ENCODE peak calls at places on chromosomes 2 and 18, in six cellular contexts. One of them, this sample, is unnamed.

GRCh38 chr2:128644745-128645256 is 326.1 kb upstream of the HS6ST1 start:
- DNase-seq in fibroblast of the aortic adventitia: no peak
- DNase-seq in uterus: no peak
- DNase-seq in OCI-LY7: no peak
- DNase-seq in nephron progenitor cell: no peak
- DNase-seq in heart right ventricle: no peak
- DNase-seq in this sample: no peak

GRCh38 chr2:124875627-124876244 is 850.6 kb downstream of the CNTNAP5 start:
- DNase-seq in OCI-LY7: no peak
- DNase-seq in fibroblast of the aortic adventitia: no peak
- DNase-seq in nephron progenitor cell: no peak
- DNase-seq in uterus: no peak
- DNase-seq in heart right ventricle: no peak
- DNase-seq in this sample: peak; percentile 60

GRCh38 chr2:82023710-82024109 is 1719.2 kb upstream of the LRRTM1 start:
- DNase-seq in nephron progenitor cell: peak; percentile 21
- DNase-seq in OCI-LY7: no peak
- DNase-seq in heart right ventricle: no peak
- DNase-seq in fibroblast of the aortic adventitia: no peak
- DNase-seq in uterus: no peak
- DNase-seq in this sample: no peak

GRCh38 chr2:178530625-178531142 is 50.4 kb downstream of the PLEKHA3 start:
- DNase-seq in uterus: no peak
- DNase-seq in nephron progenitor cell: no peak
- DNase-seq in fibroblast of the aortic adventitia: no peak
- DNase-seq in OCI-LY7: no peak
- DNase-seq in heart right ventricle: no peak
- DNase-seq in this sample: peak; percentile 34

GRCh38 chr2:119389615-119390306 is 23.0 kb downstream of the DBI start:
- DNase-seq in uterus: no peak
- DNase-seq in fibroblast of the aortic adventitia: peak; percentile 73
- DNase-seq in OCI-LY7: no peak
- DNase-seq in heart right ventricle: peak; percentile 41
- DNase-seq in nephron progenitor cell: no peak
- DNase-seq in this sample: peak; percentile 75

GRCh38 chr2:172878260-172878659 is 142.6 kb downstream of the RAPGEF4 start:
- DNase-seq in nephron progenitor cell: no peak
- DNase-seq in fibroblast of the aortic adventitia: peak; percentile 31
- DNase-seq in OCI-LY7: no peak
- DNase-seq in heart right ventricle: no peak
- DNase-seq in uterus: no peak
- DNase-seq in this sample: no peak

GRCh38 chr2:45288532-45288931 is 279.3 kb upstream of the SIX2 start:
- DNase-seq in uterus: no peak
- DNase-seq in OCI-LY7: no peak
- DNase-seq in fibroblast of the aortic adventitia: no peak
- DNase-seq in nephron progenitor cell: no peak
- DNase-seq in heart right ventricle: no peak
- DNase-seq in this sample: no peak

GRCh38 chr2:138121769-138122661 is 157.7 kb downstream of the HNMT start:
- DNase-seq in nephron progenitor cell: no peak
- DNase-seq in OCI-LY7: no peak
- DNase-seq in fibroblast of the aortic adventitia: no peak
- DNase-seq in uterus: no peak
- DNase-seq in heart right ventricle: no peak
- DNase-seq in this sample: peak; percentile 41

GRCh38 chr2:159939946-159940345 is 122.5 kb downstream of the PLA2R1 start:
- DNase-seq in heart right ventricle: no peak
- DNase-seq in nephron progenitor cell: no peak
- DNase-seq in fibroblast of the aortic adventitia: no peak
- DNase-seq in OCI-LY7: peak; percentile 19
- DNase-seq in uterus: no peak
- DNase-seq in this sample: peak; percentile 32

GRCh38 chr18:3525870-3526420 is 76.0 kb downstream of the TGIF1 start:
- DNase-seq in uterus: no peak
- DNase-seq in OCI-LY7: no peak
- DNase-seq in fibroblast of the aortic adventitia: no peak
- DNase-seq in nephron progenitor cell: no peak
- DNase-seq in heart right ventricle: no peak
- DNase-seq in this sample: no peak

GRCh38 chr18:23857756-23858155 is 156.8 kb upstream of the TTC39C start:
- DNase-seq in OCI-LY7: no peak
- DNase-seq in uterus: no peak
- DNase-seq in heart right ventricle: no peak
- DNase-seq in nephron progenitor cell: no peak
- DNase-seq in fibroblast of the aortic adventitia: no peak
- DNase-seq in this sample: peak; percentile 94

GRCh38 chr2:69946351-69947077 is 14.9 kb downstream of the ASPRV1 start:
- DNase-seq in nephron progenitor cell: no peak
- DNase-seq in fibroblast of the aortic adventitia: peak; percentile 29
- DNase-seq in uterus: no peak
- DNase-seq in heart right ventricle: no peak
- DNase-seq in OCI-LY7: peak; percentile 44
- DNase-seq in this sample: peak; percentile 76

GRCh38 chr2:194559964-194560363 is 1097.1 kb upstream of the SLC39A10 start:
- DNase-seq in uterus: no peak
- DNase-seq in fibroblast of the aortic adventitia: no peak
- DNase-seq in nephron progenitor cell: no peak
- DNase-seq in heart right ventricle: no peak
- DNase-seq in OCI-LY7: no peak
- DNase-seq in this sample: no peak
- TF ChIP-seq CTCF in uterus: no peak
- TF ChIP-seq CTCF in fibroblast of the aortic adventitia: no peak
- TF ChIP-seq CTCF in nephron progenitor cell: no peak
- TF ChIP-seq CTCF in heart right ventricle: no peak
- TF ChIP-seq CTCF in OCI-LY7: peak; percentile 17
- TF ChIP-seq CTCF in this sample: no peak

DNA sequence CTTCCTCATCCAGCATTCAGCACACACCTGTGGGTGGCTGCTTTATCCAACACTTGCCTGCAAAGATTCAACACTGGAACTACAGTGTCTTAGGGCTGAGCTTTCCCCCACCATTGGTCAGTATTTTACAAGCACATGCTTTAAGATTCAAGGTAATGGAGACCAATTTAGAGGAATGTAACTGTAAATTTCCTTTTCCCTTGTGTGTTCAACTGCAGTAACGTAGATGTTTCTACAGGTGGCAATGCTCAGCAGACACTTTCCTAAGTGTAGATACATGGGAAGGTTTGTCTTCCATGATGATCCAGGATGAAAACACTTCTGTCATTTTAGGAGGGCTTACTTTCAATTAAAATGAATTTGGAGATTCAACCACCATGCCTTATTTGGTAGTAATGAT is 143.6 kb upstream of the PXDN start:
- DNase-seq in uterus: no peak
- DNase-seq in OCI-LY7: no peak
- DNase-seq in nephron progenitor cell: no peak
- DNase-seq in fibroblast of the aortic adventitia: no peak
- DNase-seq in heart right ventricle: no peak
- DNase-seq in this sample: peak; percentile 39
- TF ChIP-seq CTCF in uterus: no peak
- TF ChIP-seq CTCF in OCI-LY7: peak; percentile 45
- TF ChIP-seq CTCF in nephron progenitor cell: peak; percentile 40
- TF ChIP-seq CTCF in fibroblast of the aortic adventitia: peak; percentile 11
- TF ChIP-seq CTCF in heart right ventricle: no peak
- TF ChIP-seq CTCF in this sample: peak; percentile 56

DNA sequence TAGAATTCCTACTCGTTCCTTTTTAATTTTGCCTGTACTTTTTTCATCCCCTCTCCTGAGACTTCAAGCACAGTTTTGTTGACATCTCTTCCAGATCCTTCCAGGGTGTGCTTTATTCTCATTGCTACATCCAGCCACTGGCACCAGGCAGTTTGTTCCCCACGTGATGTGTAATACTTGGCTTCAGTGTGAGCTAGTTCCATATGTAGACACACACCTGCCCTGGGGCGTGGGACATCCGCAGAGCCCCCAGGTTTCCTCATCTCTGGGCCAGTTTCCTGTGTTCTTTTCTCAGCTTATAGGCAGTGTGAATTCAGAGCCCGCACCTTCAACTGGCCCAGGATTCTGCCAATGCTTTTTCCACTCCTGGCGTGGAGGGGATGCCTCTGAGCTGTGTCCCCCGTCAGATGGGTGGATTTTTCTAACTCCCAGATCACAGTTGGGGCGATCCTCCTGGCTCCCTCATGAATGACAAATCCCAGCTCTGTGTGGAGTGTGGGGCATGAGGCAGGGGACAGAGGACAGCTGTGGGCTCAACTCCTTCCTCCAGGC is 46.6 kb downstream of the DIPK1C start:
- DNase-seq in fibroblast of the aortic adventitia: no peak
- DNase-seq in uterus: no peak
- DNase-seq in OCI-LY7: no peak
- DNase-seq in nephron progenitor cell: no peak
- DNase-seq in heart right ventricle: no peak
- DNase-seq in this sample: no peak
- TF ChIP-seq CTCF in fibroblast of the aortic adventitia: no peak
- TF ChIP-seq CTCF in uterus: no peak
- TF ChIP-seq CTCF in OCI-LY7: no peak
- TF ChIP-seq CTCF in nephron progenitor cell: no peak
- TF ChIP-seq CTCF in heart right ventricle: no peak
- TF ChIP-seq CTCF in this sample: no peak

GRCh38 chr2:235591231-235591730 is 97.4 kb downstream of the AGAP1 start:
- DNase-seq in heart right ventricle: no peak
- DNase-seq in fibroblast of the aortic adventitia: no peak
- DNase-seq in nephron progenitor cell: no peak
- DNase-seq in OCI-LY7: no peak
- DNase-seq in uterus: no peak
- DNase-seq in this sample: no peak
- TF ChIP-seq CTCF in heart right ventricle: no peak
- TF ChIP-seq CTCF in fibroblast of the aortic adventitia: no peak
- TF ChIP-seq CTCF in nephron progenitor cell: no peak
- TF ChIP-seq CTCF in OCI-LY7: no peak
- TF ChIP-seq CTCF in uterus: no peak
- TF ChIP-seq CTCF in this sample: no peak

GRCh38 chr2:237859082-237859433 is 365 bp upstream of the RAMP1 start:
- DNase-seq in heart right ventricle: no peak
- DNase-seq in uterus: no peak
- DNase-seq in fibroblast of the aortic adventitia: no peak
- DNase-seq in OCI-LY7: no peak
- DNase-seq in nephron progenitor cell: no peak
- DNase-seq in this sample: no peak

GRCh38 chr2:237860273-237860935 is 981 bp downstream of the RAMP1 start:
- DNase-seq in heart right ventricle: no peak
- DNase-seq in nephron progenitor cell: no peak
- DNase-seq in uterus: peak; percentile 43
- DNase-seq in OCI-LY7: no peak
- DNase-seq in fibroblast of the aortic adventitia: no peak
- DNase-seq in this sample: no peak

GRCh38 chr2:237859533-237860272 is at the start of gene RAMP1:
- DNase-seq in uterus: peak; percentile 39
- DNase-seq in heart right ventricle: no peak
- DNase-seq in fibroblast of the aortic adventitia: no peak
- DNase-seq in OCI-LY7: no peak
- DNase-seq in nephron progenitor cell: peak; percentile 61
- DNase-seq in this sample: no peak

GRCh38 chr2:237857791-237858190 is 1.6 kb upstream of the RAMP1 start:
- DNase-seq in nephron progenitor cell: no peak
- DNase-seq in uterus: peak; percentile 19
- DNase-seq in OCI-LY7: no peak
- DNase-seq in heart right ventricle: no peak
- DNase-seq in fibroblast of the aortic adventitia: no peak
- DNase-seq in this sample: no peak

GRCh38 chr2:237858294-237859081 is 935 bp upstream of the RAMP1 start:
- DNase-seq in fibroblast of the aortic adventitia: peak; percentile 83
- DNase-seq in heart right ventricle: peak; percentile 70
- DNase-seq in OCI-LY7: peak; percentile 53
- DNase-seq in uterus: peak; percentile 83
- DNase-seq in nephron progenitor cell: peak; percentile 53
- DNase-seq in this sample: peak; percentile 84
- TF ChIP-seq CTCF in fibroblast of the aortic adventitia: peak; percentile 92
- TF ChIP-seq CTCF in heart right ventricle: peak; percentile 71
- TF ChIP-seq CTCF in OCI-LY7: peak; percentile 72
- TF ChIP-seq CTCF in uterus: peak; percentile 94
- TF ChIP-seq CTCF in nephron progenitor cell: peak; percentile 56
- TF ChIP-seq CTCF in this sample: peak; percentile 81

This sample was measured in MCF 10A.